ENCODE peak calls at places on chromosomes 16 and 17, in ten cellular contexts. One of them, this sample, is unnamed.

GRCh38 chr16:68379472-68380347 is 68.6 kb downstream of the SMPD3 start:
- DNase-seq in NCI-H1105 treated with DMSO at 0.1 percent for 48 hours: no peak
- DNase-seq in MM.1S: no peak
- DNase-seq in CD8-positive, alpha-beta T cell: no peak
- DNase-seq in AML-193: no peak
- DNase-seq in activated CD8-positive, alpha-beta memory T cell treated with anti-CD3 and anti-CD28 coated beads for 4 hours: no peak
- DNase-seq in T-helper 1 cell: peak
- DNase-seq in neuronal stem cell: no peak
- DNase-seq in stimulated activated CD4-positive, alpha-beta T cell treated with anti-CD3 and anti-CD28 coated beads, Interleukin-1b, Interleukin-23, amount 100 ng/mL, for 24 hours: no peak
- DNase-seq in foreskin keratinocyte: no peak
- DNase-seq in this sample: no peak

GRCh38 chr17:45942284-45942683 is 47.9 kb downstream of the MAPT start:
- DNase-seq in NCI-H1105 treated with DMSO at 0.1 percent for 48 hours: peak
- DNase-seq in MM.1S: no peak
- DNase-seq in CD8-positive, alpha-beta T cell: no peak
- DNase-seq in AML-193: no peak
- DNase-seq in activated CD8-positive, alpha-beta memory T cell treated with anti-CD3 and anti-CD28 coated beads for 4 hours: no peak
- DNase-seq in T-helper 1 cell: no peak
- DNase-seq in neuronal stem cell: no peak
- DNase-seq in stimulated activated CD4-positive, alpha-beta T cell treated with anti-CD3 and anti-CD28 coated beads, Interleukin-1b, Interleukin-23, amount 100 ng/mL, for 24 hours: no peak
- DNase-seq in foreskin keratinocyte: no peak
- DNase-seq in this sample: no peak

GRCh38 chr17:79306688-79307323 is 232.2 kb downstream of the ENGASE start:
- DNase-seq in NCI-H1105 treated with DMSO at 0.1 percent for 48 hours: peak
- DNase-seq in MM.1S: peak
- DNase-seq in CD8-positive, alpha-beta T cell: no peak
- DNase-seq in AML-193: no peak
- DNase-seq in activated CD8-positive, alpha-beta memory T cell treated with anti-CD3 and anti-CD28 coated beads for 4 hours: no peak
- DNase-seq in T-helper 1 cell: no peak
- DNase-seq in neuronal stem cell: no peak
- DNase-seq in stimulated activated CD4-positive, alpha-beta T cell treated with anti-CD3 and anti-CD28 coated beads, Interleukin-1b, Interleukin-23, amount 100 ng/mL, for 24 hours: no peak
- DNase-seq in foreskin keratinocyte: no peak
- DNase-seq in this sample: no peak

GRCh38 chr17:3792481-3792880 is 8.5 kb downstream of the ITGAE start:
- DNase-seq in NCI-H1105 treated with DMSO at 0.1 percent for 48 hours: no peak
- DNase-seq in MM.1S: no peak
- DNase-seq in CD8-positive, alpha-beta T cell: no peak
- DNase-seq in AML-193: no peak
- DNase-seq in activated CD8-positive, alpha-beta memory T cell treated with anti-CD3 and anti-CD28 coated beads for 4 hours: no peak
- DNase-seq in T-helper 1 cell: no peak
- DNase-seq in neuronal stem cell: no peak
- DNase-seq in stimulated activated CD4-positive, alpha-beta T cell treated with anti-CD3 and anti-CD28 coated beads, Interleukin-1b, Interleukin-23, amount 100 ng/mL, for 24 hours: no peak
- DNase-seq in foreskin keratinocyte: no peak
- DNase-seq in this sample: no peak

GRCh38 chr17:16923097-16923903 is 48.6 kb downstream of the TNFRSF13B start:
- DNase-seq in NCI-H1105 treated with DMSO at 0.1 percent for 48 hours: no peak
- DNase-seq in MM.1S: no peak
- DNase-seq in CD8-positive, alpha-beta T cell: no peak
- DNase-seq in AML-193: no peak
- DNase-seq in activated CD8-positive, alpha-beta memory T cell treated with anti-CD3 and anti-CD28 coated beads for 4 hours: no peak
- DNase-seq in T-helper 1 cell: no peak
- DNase-seq in neuronal stem cell: no peak
- DNase-seq in stimulated activated CD4-positive, alpha-beta T cell treated with anti-CD3 and anti-CD28 coated beads, Interleukin-1b, Interleukin-23, amount 100 ng/mL, for 24 hours: no peak
- DNase-seq in foreskin keratinocyte: no peak
- DNase-seq in this sample: no peak

GRCh38 chr17:58324409-58325288 is 3.9 kb downstream of the TSPOAP1 start:
- DNase-seq in NCI-H1105 treated with DMSO at 0.1 percent for 48 hours: peak
- DNase-seq in MM.1S: no peak
- DNase-seq in CD8-positive, alpha-beta T cell: no peak
- DNase-seq in AML-193: no peak
- DNase-seq in activated CD8-positive, alpha-beta memory T cell treated with anti-CD3 and anti-CD28 coated beads for 4 hours: no peak
- DNase-seq in T-helper 1 cell: no peak
- DNase-seq in neuronal stem cell: no peak
- DNase-seq in stimulated activated CD4-positive, alpha-beta T cell treated with anti-CD3 and anti-CD28 coated beads, Interleukin-1b, Interleukin-23, amount 100 ng/mL, for 24 hours: no peak
- DNase-seq in foreskin keratinocyte: no peak
- DNase-seq in this sample: no peak

GRCh38 chr17:50174444-50174843 is 8.6 kb downstream of the SGCA start:
- DNase-seq in NCI-H1105 treated with DMSO at 0.1 percent for 48 hours: no peak
- DNase-seq in MM.1S: no peak
- DNase-seq in CD8-positive, alpha-beta T cell: no peak
- DNase-seq in AML-193: no peak
- DNase-seq in activated CD8-positive, alpha-beta memory T cell treated with anti-CD3 and anti-CD28 coated beads for 4 hours: no peak
- DNase-seq in T-helper 1 cell: no peak
- DNase-seq in neuronal stem cell: no peak
- DNase-seq in stimulated activated CD4-positive, alpha-beta T cell treated with anti-CD3 and anti-CD28 coated beads, Interleukin-1b, Interleukin-23, amount 100 ng/mL, for 24 hours: no peak
- DNase-seq in foreskin keratinocyte: no peak
- DNase-seq in this sample: no peak

GRCh38 chr16:9134306-9134705 is 42.9 kb downstream of the HAPSTR1 start:
- DNase-seq in NCI-H1105 treated with DMSO at 0.1 percent for 48 hours: no peak
- DNase-seq in MM.1S: no peak
- DNase-seq in CD8-positive, alpha-beta T cell: no peak
- DNase-seq in AML-193: no peak
- DNase-seq in activated CD8-positive, alpha-beta memory T cell treated with anti-CD3 and anti-CD28 coated beads for 4 hours: no peak
- DNase-seq in T-helper 1 cell: no peak
- DNase-seq in neuronal stem cell: no peak
- DNase-seq in stimulated activated CD4-positive, alpha-beta T cell treated with anti-CD3 and anti-CD28 coated beads, Interleukin-1b, Interleukin-23, amount 100 ng/mL, for 24 hours: no peak
- DNase-seq in foreskin keratinocyte: no peak
- DNase-seq in this sample: no peak

GRCh38 chr16:47316686-47317085 is 144.2 kb downstream of the ITFG1 start:
- DNase-seq in NCI-H1105 treated with DMSO at 0.1 percent for 48 hours: no peak
- DNase-seq in MM.1S: no peak
- DNase-seq in CD8-positive, alpha-beta T cell: no peak
- DNase-seq in AML-193: no peak
- DNase-seq in activated CD8-positive, alpha-beta memory T cell treated with anti-CD3 and anti-CD28 coated beads for 4 hours: no peak
- DNase-seq in T-helper 1 cell: no peak
- DNase-seq in neuronal stem cell: no peak
- DNase-seq in stimulated activated CD4-positive, alpha-beta T cell treated with anti-CD3 and anti-CD28 coated beads, Interleukin-1b, Interleukin-23, amount 100 ng/mL, for 24 hours: no peak
- DNase-seq in foreskin keratinocyte: no peak
- DNase-seq in this sample: no peak

GRCh38 chr17:40065771-40066510 is 3.2 kb downstream of the THRA start:
- DNase-seq in NCI-H1105 treated with DMSO at 0.1 percent for 48 hours: no peak
- DNase-seq in MM.1S: no peak
- DNase-seq in CD8-positive, alpha-beta T cell: no peak
- DNase-seq in AML-193: no peak
- DNase-seq in activated CD8-positive, alpha-beta memory T cell treated with anti-CD3 and anti-CD28 coated beads for 4 hours: no peak
- DNase-seq in T-helper 1 cell: no peak
- DNase-seq in neuronal stem cell: no peak
- DNase-seq in stimulated activated CD4-positive, alpha-beta T cell treated with anti-CD3 and anti-CD28 coated beads, Interleukin-1b, Interleukin-23, amount 100 ng/mL, for 24 hours: no peak
- DNase-seq in foreskin keratinocyte: no peak
- DNase-seq in this sample: no peak

GRCh38 chr17:79987187-79987889 is 48.3 kb downstream of the TBC1D16 start:
- DNase-seq in NCI-H1105 treated with DMSO at 0.1 percent for 48 hours: no peak
- DNase-seq in MM.1S: no peak
- DNase-seq in CD8-positive, alpha-beta T cell: no peak
- DNase-seq in AML-193: no peak
- DNase-seq in activated CD8-positive, alpha-beta memory T cell treated with anti-CD3 and anti-CD28 coated beads for 4 hours: no peak
- DNase-seq in T-helper 1 cell: no peak
- DNase-seq in neuronal stem cell: no peak
- DNase-seq in stimulated activated CD4-positive, alpha-beta T cell treated with anti-CD3 and anti-CD28 coated beads, Interleukin-1b, Interleukin-23, amount 100 ng/mL, for 24 hours: no peak
- DNase-seq in foreskin keratinocyte: no peak
- DNase-seq in this sample: no peak

GRCh38 chr16:71353736-71354135 is 4.8 kb upstream of the CALB2 start:
- DNase-seq in NCI-H1105 treated with DMSO at 0.1 percent for 48 hours: no peak
- DNase-seq in MM.1S: no peak
- DNase-seq in CD8-positive, alpha-beta T cell: no peak
- DNase-seq in AML-193: no peak
- DNase-seq in activated CD8-positive, alpha-beta memory T cell treated with anti-CD3 and anti-CD28 coated beads for 4 hours: no peak
- DNase-seq in T-helper 1 cell: no peak
- DNase-seq in neuronal stem cell: no peak
- DNase-seq in stimulated activated CD4-positive, alpha-beta T cell treated with anti-CD3 and anti-CD28 coated beads, Interleukin-1b, Interleukin-23, amount 100 ng/mL, for 24 hours: no peak
- DNase-seq in foreskin keratinocyte: no peak
- DNase-seq in this sample: no peak

GRCh38 chr17:15287533-15288267 is 22.6 kb upstream of the PMP22 start:
- DNase-seq in NCI-H1105 treated with DMSO at 0.1 percent for 48 hours: no peak
- DNase-seq in MM.1S: no peak
- DNase-seq in CD8-positive, alpha-beta T cell: no peak
- DNase-seq in AML-193: no peak
- DNase-seq in activated CD8-positive, alpha-beta memory T cell treated with anti-CD3 and anti-CD28 coated beads for 4 hours: no peak
- DNase-seq in T-helper 1 cell: no peak
- DNase-seq in neuronal stem cell: no peak
- DNase-seq in stimulated activated CD4-positive, alpha-beta T cell treated with anti-CD3 and anti-CD28 coated beads, Interleukin-1b, Interleukin-23, amount 100 ng/mL, for 24 hours: no peak
- DNase-seq in foreskin keratinocyte: no peak
- DNase-seq in this sample: no peak

GRCh38 chr17:74373838-74374606 is 6.7 kb downstream of the GPR142 start:
- DNase-seq in NCI-H1105 treated with DMSO at 0.1 percent for 48 hours: no peak
- DNase-seq in MM.1S: no peak
- DNase-seq in CD8-positive, alpha-beta T cell: no peak
- DNase-seq in AML-193: no peak
- DNase-seq in activated CD8-positive, alpha-beta memory T cell treated with anti-CD3 and anti-CD28 coated beads for 4 hours: no peak
- DNase-seq in T-helper 1 cell: no peak
- DNase-seq in neuronal stem cell: no peak
- DNase-seq in stimulated activated CD4-positive, alpha-beta T cell treated with anti-CD3 and anti-CD28 coated beads, Interleukin-1b, Interleukin-23, amount 100 ng/mL, for 24 hours: no peak
- DNase-seq in foreskin keratinocyte: no peak
- DNase-seq in this sample: no peak

GRCh38 chr16:12010388-12011251 is 34.1 kb downstream of the SNX29 start:
- DNase-seq in NCI-H1105 treated with DMSO at 0.1 percent for 48 hours: no peak
- DNase-seq in MM.1S: peak
- DNase-seq in CD8-positive, alpha-beta T cell: no peak
- DNase-seq in AML-193: no peak
- DNase-seq in activated CD8-positive, alpha-beta memory T cell treated with anti-CD3 and anti-CD28 coated beads for 4 hours: no peak
- DNase-seq in T-helper 1 cell: no peak
- DNase-seq in neuronal stem cell: no peak
- DNase-seq in stimulated activated CD4-positive, alpha-beta T cell treated with anti-CD3 and anti-CD28 coated beads, Interleukin-1b, Interleukin-23, amount 100 ng/mL, for 24 hours: no peak
- DNase-seq in foreskin keratinocyte: no peak
- DNase-seq in this sample: no peak

GRCh38 chr17:72906306-72906705 is 186.2 kb downstream of the SLC39A11 start:
- DNase-seq in NCI-H1105 treated with DMSO at 0.1 percent for 48 hours: no peak
- DNase-seq in MM.1S: no peak
- DNase-seq in CD8-positive, alpha-beta T cell: no peak
- DNase-seq in AML-193: no peak
- DNase-seq in activated CD8-positive, alpha-beta memory T cell treated with anti-CD3 and anti-CD28 coated beads for 4 hours: no peak
- DNase-seq in T-helper 1 cell: no peak
- DNase-seq in neuronal stem cell: no peak
- DNase-seq in stimulated activated CD4-positive, alpha-beta T cell treated with anti-CD3 and anti-CD28 coated beads, Interleukin-1b, Interleukin-23, amount 100 ng/mL, for 24 hours: no peak
- DNase-seq in foreskin keratinocyte: no peak
- DNase-seq in this sample: no peak

GRCh38 chr16:75107505-75107904 is 9.1 kb downstream of the LDHD start:
- DNase-seq in NCI-H1105 treated with DMSO at 0.1 percent for 48 hours: no peak
- DNase-seq in MM.1S: no peak
- DNase-seq in CD8-positive, alpha-beta T cell: no peak
- DNase-seq in AML-193: no peak
- DNase-seq in activated CD8-positive, alpha-beta memory T cell treated with anti-CD3 and anti-CD28 coated beads for 4 hours: no peak
- DNase-seq in T-helper 1 cell: no peak
- DNase-seq in neuronal stem cell: no peak
- DNase-seq in stimulated activated CD4-positive, alpha-beta T cell treated with anti-CD3 and anti-CD28 coated beads, Interleukin-1b, Interleukin-23, amount 100 ng/mL, for 24 hours: no peak
- DNase-seq in foreskin keratinocyte: no peak
- DNase-seq in this sample: no peak

GRCh38 chr17:79028496-79029326 is 4.7 kb downstream of the C1QTNF1 start:
- DNase-seq in NCI-H1105 treated with DMSO at 0.1 percent for 48 hours: no peak
- DNase-seq in MM.1S: no peak
- DNase-seq in CD8-positive, alpha-beta T cell: no peak
- DNase-seq in AML-193: no peak
- DNase-seq in activated CD8-positive, alpha-beta memory T cell treated with anti-CD3 and anti-CD28 coated beads for 4 hours: no peak
- DNase-seq in T-helper 1 cell: no peak
- DNase-seq in neuronal stem cell: no peak
- DNase-seq in stimulated activated CD4-positive, alpha-beta T cell treated with anti-CD3 and anti-CD28 coated beads, Interleukin-1b, Interleukin-23, amount 100 ng/mL, for 24 hours: no peak
- DNase-seq in foreskin keratinocyte: no peak
- DNase-seq in this sample: no peak

GRCh38 chr17:72222971-72223370 is 102.2 kb downstream of the SOX9 start:
- DNase-seq in NCI-H1105 treated with DMSO at 0.1 percent for 48 hours: no peak
- DNase-seq in MM.1S: no peak
- DNase-seq in CD8-positive, alpha-beta T cell: no peak
- DNase-seq in AML-193: no peak
- DNase-seq in activated CD8-positive, alpha-beta memory T cell treated with anti-CD3 and anti-CD28 coated beads for 4 hours: no peak
- DNase-seq in T-helper 1 cell: no peak
- DNase-seq in neuronal stem cell: no peak
- DNase-seq in stimulated activated CD4-positive, alpha-beta T cell treated with anti-CD3 and anti-CD28 coated beads, Interleukin-1b, Interleukin-23, amount 100 ng/mL, for 24 hours: no peak
- DNase-seq in foreskin keratinocyte: no peak
- DNase-seq in this sample: no peak

GRCh38 chr16:84484579-84485254 is 19.7 kb downstream of the MEAK7 start:
- DNase-seq in NCI-H1105 treated with DMSO at 0.1 percent for 48 hours: no peak
- DNase-seq in MM.1S: peak
- DNase-seq in CD8-positive, alpha-beta T cell: no peak
- DNase-seq in AML-193: peak
- DNase-seq in activated CD8-positive, alpha-beta memory T cell treated with anti-CD3 and anti-CD28 coated beads for 4 hours: no peak
- DNase-seq in T-helper 1 cell: no peak
- DNase-seq in neuronal stem cell: no peak
- DNase-seq in stimulated activated CD4-positive, alpha-beta T cell treated with anti-CD3 and anti-CD28 coated beads, Interleukin-1b, Interleukin-23, amount 100 ng/mL, for 24 hours: no peak
- DNase-seq in foreskin keratinocyte: no peak
- DNase-seq in this sample: no peak

GRCh38 chr17:34980681-34981537 is 597 bp downstream of the LIG3 start:
- DNase-seq in NCI-H1105 treated with DMSO at 0.1 percent for 48 hours: peak
- DNase-seq in MM.1S: peak
- DNase-seq in CD8-positive, alpha-beta T cell: peak
- DNase-seq in AML-193: peak
- DNase-seq in activated CD8-positive, alpha-beta memory T cell treated with anti-CD3 and anti-CD28 coated beads for 4 hours: peak
- DNase-seq in T-helper 1 cell: peak
- DNase-seq in neuronal stem cell: peak
- DNase-seq in stimulated activated CD4-positive, alpha-beta T cell treated with anti-CD3 and anti-CD28 coated beads, Interleukin-1b, Interleukin-23, amount 100 ng/mL, for 24 hours: peak
- DNase-seq in foreskin keratinocyte: peak
- DNase-seq in this sample: peak

GRCh38 chr16:72877374-72878028 is 170.4 kb downstream of the ZFHX3 start:
- DNase-seq in NCI-H1105 treated with DMSO at 0.1 percent for 48 hours: no peak
- DNase-seq in MM.1S: no peak
- DNase-seq in CD8-positive, alpha-beta T cell: no peak
- DNase-seq in AML-193: no peak
- DNase-seq in activated CD8-positive, alpha-beta memory T cell treated with anti-CD3 and anti-CD28 coated beads for 4 hours: no peak
- DNase-seq in T-helper 1 cell: no peak
- DNase-seq in neuronal stem cell: no peak
- DNase-seq in stimulated activated CD4-positive, alpha-beta T cell treated with anti-CD3 and anti-CD28 coated beads, Interleukin-1b, Interleukin-23, amount 100 ng/mL, for 24 hours: no peak
- DNase-seq in foreskin keratinocyte: peak
- DNase-seq in this sample: no peak

GRCh38 chr16:86044881-86045600 is 146.1 kb downstream of the IRF8 start:
- DNase-seq in NCI-H1105 treated with DMSO at 0.1 percent for 48 hours: peak
- DNase-seq in MM.1S: peak
- DNase-seq in CD8-positive, alpha-beta T cell: peak
- DNase-seq in AML-193: no peak
- DNase-seq in activated CD8-positive, alpha-beta memory T cell treated with anti-CD3 and anti-CD28 coated beads for 4 hours: peak
- DNase-seq in T-helper 1 cell: no peak
- DNase-seq in neuronal stem cell: no peak
- DNase-seq in stimulated activated CD4-positive, alpha-beta T cell treated with anti-CD3 and anti-CD28 coated beads, Interleukin-1b, Interleukin-23, amount 100 ng/mL, for 24 hours: no peak
- DNase-seq in foreskin keratinocyte: no peak
- DNase-seq in this sample: no peak

GRCh38 chr16:48965391-48965790 is 316.2 kb downstream of the CBLN1 start:
- DNase-seq in NCI-H1105 treated with DMSO at 0.1 percent for 48 hours: peak
- DNase-seq in MM.1S: no peak
- DNase-seq in CD8-positive, alpha-beta T cell: no peak
- DNase-seq in AML-193: no peak
- DNase-seq in activated CD8-positive, alpha-beta memory T cell treated with anti-CD3 and anti-CD28 coated beads for 4 hours: no peak
- DNase-seq in T-helper 1 cell: no peak
- DNase-seq in neuronal stem cell: no peak
- DNase-seq in stimulated activated CD4-positive, alpha-beta T cell treated with anti-CD3 and anti-CD28 coated beads, Interleukin-1b, Interleukin-23, amount 100 ng/mL, for 24 hours: no peak
- DNase-seq in foreskin keratinocyte: no peak
- DNase-seq in this sample: no peak

GRCh38 chr16:24146523-24146922 is 109.6 kb upstream of the CACNG3 start:
- DNase-seq in NCI-H1105 treated with DMSO at 0.1 percent for 48 hours: no peak
- DNase-seq in MM.1S: no peak
- DNase-seq in CD8-positive, alpha-beta T cell: no peak
- DNase-seq in AML-193: no peak
- DNase-seq in activated CD8-positive, alpha-beta memory T cell treated with anti-CD3 and anti-CD28 coated beads for 4 hours: no peak
- DNase-seq in T-helper 1 cell: no peak
- DNase-seq in neuronal stem cell: no peak
- DNase-seq in stimulated activated CD4-positive, alpha-beta T cell treated with anti-CD3 and anti-CD28 coated beads, Interleukin-1b, Interleukin-23, amount 100 ng/mL, for 24 hours: no peak
- DNase-seq in foreskin keratinocyte: no peak
- DNase-seq in this sample: no peak

GRCh38 chr17:38619451-38619795 is 13.7 kb upstream of the SRCIN1 start:
- DNase-seq in NCI-H1105 treated with DMSO at 0.1 percent for 48 hours: no peak
- DNase-seq in MM.1S: no peak
- DNase-seq in CD8-positive, alpha-beta T cell: no peak
- DNase-seq in AML-193: no peak
- DNase-seq in activated CD8-positive, alpha-beta memory T cell treated with anti-CD3 and anti-CD28 coated beads for 4 hours: no peak
- DNase-seq in T-helper 1 cell: no peak
- DNase-seq in neuronal stem cell: no peak
- DNase-seq in stimulated activated CD4-positive, alpha-beta T cell treated with anti-CD3 and anti-CD28 coated beads, Interleukin-1b, Interleukin-23, amount 100 ng/mL, for 24 hours: no peak
- DNase-seq in foreskin keratinocyte: no peak
- DNase-seq in this sample: no peak

GRCh38 chr16:79602615-79603014 is 2.1 kb upstream of the MAF start:
- DNase-seq in NCI-H1105 treated with DMSO at 0.1 percent for 48 hours: no peak
- DNase-seq in MM.1S: peak
- DNase-seq in CD8-positive, alpha-beta T cell: no peak
- DNase-seq in AML-193: no peak
- DNase-seq in activated CD8-positive, alpha-beta memory T cell treated with anti-CD3 and anti-CD28 coated beads for 4 hours: no peak
- DNase-seq in T-helper 1 cell: peak
- DNase-seq in neuronal stem cell: no peak
- DNase-seq in stimulated activated CD4-positive, alpha-beta T cell treated with anti-CD3 and anti-CD28 coated beads, Interleukin-1b, Interleukin-23, amount 100 ng/mL, for 24 hours: no peak
- DNase-seq in foreskin keratinocyte: no peak
- DNase-seq in this sample: no peak

GRCh38 chr17:80516533-80516932 is 28.1 kb upstream of the RPTOR start:
- DNase-seq in NCI-H1105 treated with DMSO at 0.1 percent for 48 hours: no peak
- DNase-seq in MM.1S: no peak
- DNase-seq in CD8-positive, alpha-beta T cell: no peak
- DNase-seq in AML-193: no peak
- DNase-seq in activated CD8-positive, alpha-beta memory T cell treated with anti-CD3 and anti-CD28 coated beads for 4 hours: no peak
- DNase-seq in T-helper 1 cell: no peak
- DNase-seq in neuronal stem cell: no peak
- DNase-seq in stimulated activated CD4-positive, alpha-beta T cell treated with anti-CD3 and anti-CD28 coated beads, Interleukin-1b, Interleukin-23, amount 100 ng/mL, for 24 hours: no peak
- DNase-seq in foreskin keratinocyte: no peak
- DNase-seq in this sample: no peak